ENCODE peak calls at places on chromosomes 16 and 17, in six cellular contexts. A is stimulated activated CD8-positive, alpha-beta memory T cell treated with anti-CD3 and anti-CD28 coated beads, Interleukin-15, amount 100 ng/mL, for 24 hours; L is ovary; G is AG04450; U is tibial nerve; Z is NCI-H460. W is an unnamed sample.

GRCh38 chr16:69615528-69615927 is 49.8 kb downstream of the NFAT5 start:
- DNase-seq in A (no peak), L (no peak), G (no peak), U (no peak), Z (no peak), W (no peak)

GRCh38 chr17:57989011-57989345 is 924 bp upstream of the VEZF1 start:
- DNase-seq in A (no peak), L (no peak), G (no peak), U (no peak), Z (no peak), W (peak)

GRCh38 chr16:1042776-1043349 is 29.7 kb upstream of the SSTR5 start:
- DNase-seq in A (no peak), L (no peak), G (no peak), U (no peak), Z (no peak), W (no peak)

GRCh38 chr16:22139008-22139407 is 23.3 kb upstream of the SDR42E2 start:
- DNase-seq in A (no peak), L (no peak), G (no peak), U (no peak), Z (no peak), W (no peak)

GRCh38 chr16:81908466-81909230 is 102.6 kb downstream of the SDR42E1 start:
- DNase-seq in A (no peak), L (no peak), G (no peak), U (no peak), Z (no peak), W (no peak)

GRCh38 chr17:4593021-4593797 is 8.9 kb downstream of the SMTNL2 start:
- DNase-seq in A (no peak), L (no peak), G (no peak), U (no peak), Z (no peak), W (no peak)

GRCh38 chr17:69539781-69540319 is 125.4 kb downstream of the MAP2K6 start:
- DNase-seq in A (no peak), L (no peak), G (peak), U (no peak), Z (no peak), W (no peak)

GRCh38 chr16:77590707-77591106 is 131.6 kb upstream of the NUDT7 start:
- DNase-seq in A (no peak), L (no peak), G (no peak), U (no peak), Z (no peak), W (no peak)

GRCh38 chr16:55048745-55049144 is 118.1 kb downstream of the IRX5 start:
- DNase-seq in A (no peak), L (no peak), G (no peak), U (no peak), Z (no peak), W (no peak)

GRCh38 chr16:89317101-89317671 is 99.7 kb downstream of the ZNF778 start:
- DNase-seq in A (no peak), L (no peak), G (no peak), U (no peak), Z (no peak), W (no peak)

GRCh38 chr16:5972747-5973146 is 875.2 kb upstream of the EEF2KMT start:
- DNase-seq in A (no peak), L (no peak), G (no peak), U (no peak), Z (no peak), W (no peak)

GRCh38 chr16:49857423-49858181 is 1.7 kb upstream of the ZNF423 start:
- DNase-seq in A (no peak), L (peak), G (no peak), U (no peak), Z (peak), W (peak)

GRCh38 chr17:74380086-74380958 is 13.0 kb downstream of the GPR142 start:
- DNase-seq in A (no peak), L (no peak), G (no peak), U (no peak), Z (no peak), W (peak)

GRCh38 chr16:82892327-82892726 is 265.6 kb downstream of the CDH13 start:
- DNase-seq in A (no peak), L (no peak), G (no peak), U (no peak), Z (no peak), W (no peak)

GRCh38 chr16:53518550-53519416 is 15.8 kb upstream of the AKTIP start:
- DNase-seq in A (peak), L (no peak), G (no peak), U (peak), Z (no peak), W (peak)

GRCh38 chr16:79997257-79997656 is 396.7 kb upstream of the MAF start:
- DNase-seq in A (no peak), L (no peak), G (peak), U (no peak), Z (no peak), W (no peak)

W was measured in mucosa of gallbladder.